ENCODE peak calls at places on chromosomes 16 and 17, in seven cellular contexts. Q, F, P, Y, Z, B and G are unnamed samples.

GRCh38 chr17:8707232-8707590 is 37.4 kb downstream of the CCDC42 start:
- DNase-seq in B (no peak), Q (no peak), Y (no peak), Z (no peak), F (no peak), P (no peak), G (no peak)

GRCh38 chr17:3558603-3559269 is 1.1 kb upstream of the TRPV3 start:
- DNase-seq in Y (peak), B (peak), Q (peak), Z (no peak), P (peak), F (no peak), G (peak)

GRCh38 chr17:48543854-48544355 is 1.0 kb downstream of the HOXB2 start:
- DNase-seq in B (no peak), Z (no peak), F (no peak), Q (no peak), P (no peak), Y (no peak), G (no peak)

GRCh38 chr16:57143125-57143965 is 42.5 kb downstream of the PSME3IP1 start:
- DNase-seq in Z (no peak), B (no peak), Q (no peak), Y (no peak), P (no peak), F (no peak), G (no peak)

GRCh38 chr17:17876959-17877547 is 40.3 kb upstream of the SREBF1 start:
- DNase-seq in Q (peak), Z (no peak), B (no peak), Y (no peak), P (no peak), F (no peak), G (no peak)

GRCh38 chr16:19008770-19009169 is 25.0 kb downstream of the TMC7 start:
- DNase-seq in F (peak), Y (no peak), B (no peak), Z (no peak), P (no peak), Q (no peak), G (peak)

GRCh38 chr16:31071861-31072260 is 2.2 kb downstream of the ZNF668 start:
- DNase-seq in F (no peak), P (no peak), B (no peak), Q (peak), Y (no peak), Z (no peak), G (no peak)

GRCh38 chr17:66240630-66241029 is 11.4 kb upstream of the APOH start:
- DNase-seq in F (no peak), Q (no peak), B (no peak), Y (no peak), P (no peak), Z (no peak), G (no peak)

GRCh38 chr16:19861069-19861468 is 23.6 kb downstream of the GPRC5B start:
- DNase-seq in Z (no peak), P (no peak), B (no peak), Y (no peak), F (no peak), Q (no peak), G (no peak)

GRCh38 chr17:80802626-80803450 is 188.8 kb upstream of the CHMP6 start:
- DNase-seq in B (no peak), Y (no peak), Z (no peak), Q (no peak), F (no peak), P (no peak), G (no peak)

GRCh38 chr17:39400547-39401411 is 647 bp downstream of the FBXL20 start:
- DNase-seq in B (no peak), Y (peak), Z (no peak), Q (peak), P (no peak), F (peak), G (no peak)

GRCh38 chr17:73902416-73903181 is 258.4 kb upstream of the SDK2 start:
- DNase-seq in Q (no peak), Y (no peak), Z (no peak), P (no peak), B (no peak), F (no peak), G (no peak)